ENCODE peak calls at places on chromosomes 6 and 20, in six cellular contexts. One of them, this sample, is unnamed.

GRCh38 chr6:170371588-170371987 is 65.0 kb downstream of the FAM120B start:
- DNase-seq in GM12878: no peak
- DNase-seq in SK-N-SH: peak
- DNase-seq in H1: peak
- DNase-seq in K562: no peak
- DNase-seq in HepG2: no peak
- DNase-seq in this sample: no peak

GRCh38 chr6:123716506-123716905 is 79.8 kb upstream of the TRDN start:
- DNase-seq in SK-N-SH: no peak
- DNase-seq in H1: no peak
- DNase-seq in GM12878: no peak
- DNase-seq in K562: no peak
- DNase-seq in HepG2: no peak
- DNase-seq in this sample: no peak

GRCh38 chr6:5667737-5668136 is 339.0 kb downstream of the NRN1 start:
- DNase-seq in SK-N-SH: no peak
- DNase-seq in K562: no peak
- DNase-seq in HepG2: no peak
- DNase-seq in H1: no peak
- DNase-seq in GM12878: no peak
- DNase-seq in this sample: no peak

GRCh38 chr6:143232849-143233248 is 172.2 kb downstream of the AIG1 start:
- DNase-seq in HepG2: peak
- DNase-seq in GM12878: peak
- DNase-seq in H1: no peak
- DNase-seq in SK-N-SH: peak
- DNase-seq in K562: peak
- DNase-seq in this sample: peak

GRCh38 chr20:44780226-44780625 is 30.1 kb downstream of the RIMS4 start:
- DNase-seq in HepG2: peak
- DNase-seq in H1: no peak
- DNase-seq in GM12878: no peak
- DNase-seq in SK-N-SH: no peak
- DNase-seq in K562: peak
- DNase-seq in this sample: no peak

GRCh38 chr20:63079971-63080370 is 73.2 kb upstream of the BHLHE23 start:
- DNase-seq in K562: no peak
- DNase-seq in SK-N-SH: no peak
- DNase-seq in H1: no peak
- DNase-seq in GM12878: no peak
- DNase-seq in HepG2: no peak
- DNase-seq in this sample: no peak

GRCh38 chr6:36519352-36519751 is 27.9 kb downstream of the STK38 start:
- DNase-seq in SK-N-SH: no peak
- DNase-seq in H1: no peak
- DNase-seq in K562: no peak
- DNase-seq in HepG2: no peak
- DNase-seq in GM12878: no peak
- DNase-seq in this sample: no peak

GRCh38 chr6:167572841-167573271 is 248.0 kb downstream of the TTLL2 start:
- DNase-seq in H1: no peak
- DNase-seq in GM12878: no peak
- DNase-seq in K562: no peak
- DNase-seq in SK-N-SH: no peak
- DNase-seq in HepG2: no peak
- DNase-seq in this sample: no peak

GRCh38 chr20:11814276-11814675 is 103.4 kb upstream of the BTBD3 start:
- DNase-seq in HepG2: no peak
- DNase-seq in GM12878: no peak
- DNase-seq in K562: no peak
- DNase-seq in H1: no peak
- DNase-seq in SK-N-SH: no peak
- DNase-seq in this sample: no peak

GRCh38 chr6:40611912-40612311 is 24.7 kb upstream of the LRFN2 start:
- DNase-seq in H1: no peak
- DNase-seq in SK-N-SH: no peak
- DNase-seq in GM12878: no peak
- DNase-seq in K562: no peak
- DNase-seq in HepG2: no peak
- DNase-seq in this sample: no peak

GRCh38 chr6:168293641-168294530 is 25.7 kb downstream of the DACT2 start:
- DNase-seq in HepG2: no peak
- DNase-seq in GM12878: no peak
- DNase-seq in SK-N-SH: no peak
- DNase-seq in H1: no peak
- DNase-seq in K562: no peak
- DNase-seq in this sample: no peak

GRCh38 chr6:31663961-31664789 is 622 bp downstream of the GPANK1 start:
- DNase-seq in K562: peak
- DNase-seq in H1: no peak
- DNase-seq in GM12878: no peak
- DNase-seq in HepG2: no peak
- DNase-seq in SK-N-SH: no peak
- DNase-seq in this sample: no peak

GRCh38 chr20:58640446-58640845 is 10.6 kb upstream of the STX16 start:
- DNase-seq in HepG2: no peak
- DNase-seq in GM12878: no peak
- DNase-seq in K562: peak
- DNase-seq in H1: no peak
- DNase-seq in SK-N-SH: no peak
- DNase-seq in this sample: no peak

GRCh38 chr20:47659904-47660601 is 125.2 kb downstream of the SULF2 start:
- DNase-seq in K562: no peak
- DNase-seq in SK-N-SH: no peak
- DNase-seq in H1: no peak
- DNase-seq in HepG2: peak
- DNase-seq in GM12878: no peak
- DNase-seq in this sample: no peak

GRCh38 chr20:36384022-36384619 is 78.0 kb downstream of the DLGAP4 start:
- DNase-seq in HepG2: peak
- DNase-seq in SK-N-SH: no peak
- DNase-seq in H1: peak
- DNase-seq in K562: peak
- DNase-seq in GM12878: no peak
- DNase-seq in this sample: peak

GRCh38 chr6:128305228-128305627 is 215.2 kb downstream of the PTPRK start:
- DNase-seq in H1: no peak
- DNase-seq in SK-N-SH: no peak
- DNase-seq in K562: no peak
- DNase-seq in GM12878: no peak
- DNase-seq in HepG2: no peak
- DNase-seq in this sample: no peak

GRCh38 chr6:136568129-136568528 is 17.9 kb upstream of the MAP7 start:
- DNase-seq in K562: no peak
- DNase-seq in GM12878: no peak
- DNase-seq in SK-N-SH: no peak
- DNase-seq in HepG2: no peak
- DNase-seq in H1: no peak
- DNase-seq in this sample: no peak

GRCh38 chr20:21102691-21103311 is 3.4 kb downstream of the LINC00237 start:
- DNase-seq in SK-N-SH: peak
- DNase-seq in K562: no peak
- DNase-seq in H1: no peak
- DNase-seq in HepG2: no peak
- DNase-seq in GM12878: no peak
- DNase-seq in this sample: no peak

GRCh38 chr6:105193647-105194046 is 13.8 kb upstream of the POPDC3 start:
- DNase-seq in HepG2: no peak
- DNase-seq in K562: no peak
- DNase-seq in GM12878: no peak
- DNase-seq in SK-N-SH: no peak
- DNase-seq in H1: no peak
- DNase-seq in this sample: no peak

GRCh38 chr6:43125119-43125518 is 46.0 kb upstream of the SRF start:
- DNase-seq in GM12878: no peak
- DNase-seq in H1: no peak
- DNase-seq in SK-N-SH: peak
- DNase-seq in K562: no peak
- DNase-seq in HepG2: peak
- DNase-seq in this sample: no peak

GRCh38 chr20:48829940-48830339 is 2.1 kb upstream of the PREX1 start:
- DNase-seq in GM12878: no peak
- DNase-seq in K562: no peak
- DNase-seq in H1: no peak
- DNase-seq in HepG2: no peak
- DNase-seq in SK-N-SH: no peak
- DNase-seq in this sample: no peak

GRCh38 chr6:165664553-165665383 is 1.7 kb upstream of the PDE10A start:
- DNase-seq in K562: no peak
- DNase-seq in H1: no peak
- DNase-seq in HepG2: no peak
- DNase-seq in SK-N-SH: no peak
- DNase-seq in GM12878: no peak
- DNase-seq in this sample: no peak

GRCh38 chr6:50850860-50851259 is 32.2 kb downstream of the TFAP2B start:
- DNase-seq in H1: no peak
- DNase-seq in SK-N-SH: no peak
- DNase-seq in HepG2: no peak
- DNase-seq in GM12878: no peak
- DNase-seq in K562: no peak
- DNase-seq in this sample: no peak

GRCh38 chr20:23270427-23270911 is 80.1 kb upstream of the NXT1 start:
- DNase-seq in H1: no peak
- DNase-seq in SK-N-SH: no peak
- DNase-seq in GM12878: no peak
- DNase-seq in K562: no peak
- DNase-seq in HepG2: peak
- DNase-seq in this sample: no peak

GRCh38 chr6:150687508-150687907 is 87.8 kb downstream of the PLEKHG1 start:
- DNase-seq in SK-N-SH: no peak
- DNase-seq in HepG2: peak
- DNase-seq in H1: no peak
- DNase-seq in GM12878: no peak
- DNase-seq in K562: no peak
- DNase-seq in this sample: no peak

GRCh38 chr6:324729-325125 is 32.4 kb downstream of the DUSP22 start:
- DNase-seq in K562: no peak
- DNase-seq in GM12878: no peak
- DNase-seq in H1: no peak
- DNase-seq in SK-N-SH: no peak
- DNase-seq in HepG2: no peak
- DNase-seq in this sample: no peak

GRCh38 chr6:137951064-137951597 is 84.1 kb downstream of the TNFAIP3 start:
- DNase-seq in K562: no peak
- DNase-seq in HepG2: no peak
- DNase-seq in H1: no peak
- DNase-seq in SK-N-SH: no peak
- DNase-seq in GM12878: no peak
- DNase-seq in this sample: no peak

GRCh38 chr6:107187630-107188029 is 72.3 kb upstream of the BEND3 start:
- DNase-seq in H1: no peak
- DNase-seq in HepG2: no peak
- DNase-seq in SK-N-SH: no peak
- DNase-seq in K562: no peak
- DNase-seq in GM12878: no peak
- DNase-seq in this sample: no peak

GRCh38 chr6:140773276-140773675 is 1359.4 kb upstream of the GJE1 start:
- DNase-seq in SK-N-SH: no peak
- DNase-seq in H1: no peak
- DNase-seq in K562: no peak
- DNase-seq in HepG2: no peak
- DNase-seq in GM12878: no peak
- DNase-seq in this sample: no peak
- TF ChIP-seq GABPA in SK-N-SH: no peak
- TF ChIP-seq GABPA in H1: no peak
- TF ChIP-seq GABPA in K562: no peak
- TF ChIP-seq GABPA in HepG2: no peak
- TF ChIP-seq GABPA in GM12878: no peak
- TF ChIP-seq GABPA in this sample: no peak

GRCh38 chr6:12113190-12113578 is 101.1 kb downstream of the HIVEP1 start:
- DNase-seq in SK-N-SH: no peak
- DNase-seq in GM12878: no peak
- DNase-seq in HepG2: no peak
- DNase-seq in K562: peak
- DNase-seq in H1: no peak
- DNase-seq in this sample: no peak
- TF ChIP-seq CTCF in SK-N-SH: no peak
- TF ChIP-seq CTCF in GM12878: no peak
- TF ChIP-seq CTCF in HepG2: no peak
- TF ChIP-seq CTCF in K562: no peak
- TF ChIP-seq CTCF in H1: no peak
- TF ChIP-seq CTCF in this sample: no peak

GRCh38 chr20:9835302-9835701 is 3.6 kb downstream of the PAK5 start:
- DNase-seq in GM12878: no peak
- DNase-seq in SK-N-SH: no peak
- DNase-seq in HepG2: no peak
- DNase-seq in K562: no peak
- DNase-seq in H1: no peak
- DNase-seq in this sample: no peak

GRCh38 chr20:9837634-9838033 is 1.2 kb downstream of the PAK5 start:
- DNase-seq in SK-N-SH: no peak
- DNase-seq in HepG2: no peak
- DNase-seq in H1: no peak
- DNase-seq in K562: no peak
- DNase-seq in GM12878: no peak
- DNase-seq in this sample: no peak

GRCh38 chr20:9838035-9838377 is 870 bp downstream of the PAK5 start:
- DNase-seq in GM12878: no peak
- DNase-seq in SK-N-SH: peak
- DNase-seq in HepG2: no peak
- DNase-seq in K562: no peak
- DNase-seq in H1: no peak
- DNase-seq in this sample: no peak

GRCh38 chr20:9838378-9839295 is at the start of gene PAK5:
- DNase-seq in GM12878: no peak
- DNase-seq in H1: peak
- DNase-seq in K562: peak
- DNase-seq in SK-N-SH: peak
- DNase-seq in HepG2: peak
- DNase-seq in this sample: no peak

DNA sequence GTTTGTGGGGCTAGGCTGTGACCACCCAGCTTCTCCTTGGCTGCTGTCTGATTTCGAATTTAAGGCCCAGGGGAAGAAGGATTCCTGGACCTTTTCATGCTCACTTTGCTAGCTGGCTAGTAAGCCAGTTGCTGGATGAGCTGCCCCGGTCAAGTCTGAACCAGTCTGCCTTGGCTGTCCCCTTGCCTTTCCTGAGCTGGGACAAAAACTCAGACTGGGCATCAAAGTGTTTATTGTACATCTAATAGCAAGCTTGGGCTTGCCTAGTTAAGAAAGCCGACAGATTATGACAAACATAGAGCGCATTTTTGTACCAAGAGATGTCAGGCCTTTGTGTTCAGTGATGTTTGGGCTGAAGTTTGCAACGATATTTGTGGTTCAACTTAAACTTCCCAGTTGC is 750 bp upstream of the PAK5 start:
- DNase-seq in K562: no peak
- DNase-seq in GM12878: no peak
- DNase-seq in HepG2: no peak
- DNase-seq in SK-N-SH: no peak
- DNase-seq in H1: no peak
- DNase-seq in this sample: no peak
- H3K4me3 ChIP-seq in K562: no peak
- H3K4me3 ChIP-seq in GM12878: no peak
- H3K4me3 ChIP-seq in HepG2: peak
- H3K4me3 ChIP-seq in SK-N-SH: peak
- H3K4me3 ChIP-seq in H1: no peak
- H3K4me3 ChIP-seq in this sample: no peak

GRCh38 chr6:83770910-83771309 is 62.0 kb upstream of the SNAP91 start:
- DNase-seq in H1: no peak
- DNase-seq in HepG2: no peak
- DNase-seq in K562: no peak
- DNase-seq in SK-N-SH: no peak
- DNase-seq in GM12878: no peak
- DNase-seq in this sample: no peak
- TF ChIP-seq GABPA in H1: no peak
- TF ChIP-seq GABPA in HepG2: no peak
- TF ChIP-seq GABPA in K562: no peak
- TF ChIP-seq GABPA in SK-N-SH: no peak
- TF ChIP-seq GABPA in GM12878: peak
- TF ChIP-seq GABPA in this sample: no peak

This sample was measured in HL-60.